ENCODE peak calls at places on chromosomes 5 and 9, in four cellular contexts. S is SK-N-SH, F is GM12878, P is HepG2. U is an unnamed sample.

GRCh38 chr5:161086456-161086855 is 234.4 kb upstream of the ATP10B start:
- DNase-seq in F (no peak), S (no peak), P (no peak), U (no peak)

GRCh38 chr5:565782-566445 is 41.7 kb upstream of the SLC9A3 start:
- DNase-seq in S (no peak), P (no peak), F (no peak), U (no peak)

GRCh38 chr9:20207161-20207560 is 415.1 kb downstream of the MLLT3 start:
- DNase-seq in P (no peak), S (no peak), F (no peak), U (no peak)

GRCh38 chr5:157710887-157711286 is 20.3 kb upstream of the THG1L start:
- DNase-seq in S (no peak), P (no peak), F (no peak), U (no peak)

GRCh38 chr9:27548055-27548741 is 18.6 kb upstream of the MOB3B start:
- DNase-seq in P (no peak), F (no peak), S (peak), U (peak)

GRCh38 chr5:132839426-132840301 is 9.2 kb upstream of the SHROOM1 start:
- DNase-seq in F (no peak), S (no peak), P (peak), U (no peak)

GRCh38 chr5:113378960-113379541 is 55.7 kb downstream of the TSSK1B start:
- DNase-seq in S (peak), F (peak), P (peak), U (peak)

GRCh38 chr9:85941966-85942912 is 1.3 kb downstream of the NAA35 start:
- DNase-seq in P (no peak), S (no peak), F (no peak), U (no peak)

GRCh38 chr5:6659941-6660684 is 26.9 kb downstream of the SRD5A1 start:
- DNase-seq in P (no peak), F (peak), S (no peak), U (no peak)

GRCh38 chr9:116855881-116856662 is 169.0 kb downstream of the TRIM32 start:
- DNase-seq in P (no peak), S (no peak), F (no peak), U (no peak)

GRCh38 chr5:40762716-40763115 is 7.0 kb upstream of the TTC33 start:
- DNase-seq in P (no peak), S (no peak), F (no peak), U (no peak)

GRCh38 chr5:40755093-40755406 is 711 bp downstream of the TTC33 start:
- DNase-seq in P (peak), S (peak), F (peak), U (peak)

GRCh38 chr5:40754381-40755092 is 1.2 kb downstream of the TTC33 start:
- DNase-seq in P (no peak), F (no peak), S (no peak), U (no peak)

GRCh38 chr5:40755407-40756365 is at the start of gene TTC33:
- DNase-seq in F (peak), S (peak), P (peak), U (peak)

GRCh38 chr5:40757400-40757799 is 1.6 kb upstream of the TTC33 start:
- DNase-seq in F (no peak), S (no peak), P (no peak), U (no peak)
- H3K4me3 ChIP-seq in F (no peak), S (no peak), P (no peak), U (no peak)

DNA sequence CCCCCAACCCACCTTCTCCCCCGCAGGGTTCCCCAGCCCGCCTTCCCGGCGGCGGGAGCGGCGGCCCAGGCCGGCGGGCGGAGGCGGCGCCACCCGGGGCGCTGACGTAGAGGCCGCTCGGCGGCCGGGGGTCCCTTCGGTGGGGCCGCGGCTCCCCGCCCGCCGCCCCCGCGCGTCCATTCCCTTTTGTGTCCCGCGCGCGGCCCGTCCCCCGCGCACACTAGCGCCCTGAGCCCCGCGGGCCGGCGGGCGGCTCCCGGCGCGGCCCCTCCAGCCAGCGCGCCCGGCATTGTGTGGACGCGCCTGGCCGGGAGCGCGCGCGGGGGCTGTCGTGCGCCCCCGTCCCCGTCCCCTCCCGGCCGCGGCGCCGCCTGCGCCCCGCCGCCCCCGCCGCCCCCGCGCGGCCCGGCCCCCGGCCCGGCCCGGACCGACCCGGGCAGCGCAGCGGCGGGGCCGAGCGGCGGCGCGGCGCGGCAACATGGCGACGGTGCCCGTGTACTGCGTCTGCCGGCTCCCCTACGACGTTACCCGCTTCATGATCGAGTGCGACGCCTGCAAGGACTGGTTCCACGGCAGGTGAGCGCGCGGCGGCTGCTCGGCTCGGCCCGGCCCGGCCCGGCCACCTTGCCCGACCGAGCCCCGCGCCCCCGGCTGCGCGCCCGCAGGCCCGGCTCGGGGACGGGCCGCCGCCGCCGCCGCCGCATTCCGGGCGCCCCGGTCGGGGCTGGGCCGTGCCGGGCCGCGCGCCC is at the start of gene PHF2:
- DNase-seq in S (peak), F (no peak), P (no peak), U (peak)
- TF ChIP-seq PBX3 in S (no peak), F (no peak), P (no peak), U (no peak)

GRCh38 chr9:91395553-91396470 is 27.8 kb downstream of the NFIL3 start:
- DNase-seq in P (no peak), S (no peak), F (peak), U (no peak)
- TF ChIP-seq USF2 in P (no peak), S (no peak), F (no peak), U (no peak)

GRCh38 chr5:172189693-172190296 is 1.8 kb upstream of the STK10 start:
- DNase-seq in P (no peak), S (no peak), F (no peak), U (no peak)
- H3K4me3 ChIP-seq in P (peak), S (no peak), F (no peak), U (no peak)

GRCh38 chr5:100574716-100575115 is 39.5 kb downstream of the FAM174A start:
- DNase-seq in S (no peak), F (no peak), P (no peak), U (no peak)
- TF ChIP-seq PBX3 in S (no peak), F (no peak), P (no peak), U (no peak)

U was measured in A549.